ENCODE peak calls at places on chromosomes 6 and 20, in eight cellular contexts. One of them, this sample, is unnamed.

GRCh38 chr6:36139431-36139830 is 9.1 kb downstream of the MAPK13 start:
- DNase-seq in IMR-90: no peak
- DNase-seq in PC-9: no peak
- DNase-seq in endothelial cell: peak; percentile 60
- DNase-seq in lower leg skin: no peak
- DNase-seq in progenitor cell of endocrine pancreas: no peak
- DNase-seq in dorsolateral prefrontal cortex: no peak
- DNase-seq in GM20000: no peak
- DNase-seq in this sample: no peak

GRCh38 chr6:2799936-2800527 is 34.8 kb downstream of the WRNIP1 start:
- DNase-seq in IMR-90: no peak
- DNase-seq in dorsolateral prefrontal cortex: no peak
- DNase-seq in progenitor cell of endocrine pancreas: no peak
- DNase-seq in lower leg skin: no peak
- DNase-seq in GM20000: no peak
- DNase-seq in endothelial cell: no peak
- DNase-seq in PC-9: no peak
- DNase-seq in this sample: no peak

GRCh38 chr20:21546355-21546754 is 32.5 kb upstream of the NKX2-2 start:
- DNase-seq in PC-9: no peak
- DNase-seq in GM20000: no peak
- DNase-seq in progenitor cell of endocrine pancreas: no peak
- DNase-seq in lower leg skin: no peak
- DNase-seq in dorsolateral prefrontal cortex: no peak
- DNase-seq in endothelial cell: no peak
- DNase-seq in IMR-90: no peak
- DNase-seq in this sample: no peak

GRCh38 chr6:89321571-89321970 is 6.5 kb upstream of the GABRR2 start:
- DNase-seq in endothelial cell: no peak
- DNase-seq in progenitor cell of endocrine pancreas: no peak
- DNase-seq in GM20000: peak; percentile 17
- DNase-seq in dorsolateral prefrontal cortex: no peak
- DNase-seq in PC-9: no peak
- DNase-seq in lower leg skin: no peak
- DNase-seq in IMR-90: no peak
- DNase-seq in this sample: no peak

GRCh38 chr6:31462964-31463940 is 34.7 kb upstream of the MICB start:
- DNase-seq in dorsolateral prefrontal cortex: peak; percentile 73
- DNase-seq in GM20000: peak; percentile 91
- DNase-seq in PC-9: peak; percentile 70
- DNase-seq in progenitor cell of endocrine pancreas: peak; percentile 82
- DNase-seq in IMR-90: peak; percentile 60
- DNase-seq in lower leg skin: peak; percentile 98
- DNase-seq in endothelial cell: peak; percentile 74
- DNase-seq in this sample: no peak

GRCh38 chr6:89655122-89655521 is 16.6 kb upstream of the LYRM2 start:
- DNase-seq in lower leg skin: no peak
- DNase-seq in progenitor cell of endocrine pancreas: no peak
- DNase-seq in PC-9: no peak
- DNase-seq in IMR-90: peak; percentile 40
- DNase-seq in endothelial cell: no peak
- DNase-seq in dorsolateral prefrontal cortex: no peak
- DNase-seq in GM20000: no peak
- DNase-seq in this sample: no peak

GRCh38 chr6:68741501-68742343 is 106.6 kb downstream of the ADGRB3 start:
- DNase-seq in progenitor cell of endocrine pancreas: no peak
- DNase-seq in IMR-90: no peak
- DNase-seq in dorsolateral prefrontal cortex: no peak
- DNase-seq in lower leg skin: no peak
- DNase-seq in GM20000: no peak
- DNase-seq in endothelial cell: no peak
- DNase-seq in PC-9: no peak
- DNase-seq in this sample: no peak

GRCh38 chr6:50272611-50273010 is 222.9 kb upstream of the DEFB112 start:
- DNase-seq in PC-9: no peak
- DNase-seq in lower leg skin: no peak
- DNase-seq in progenitor cell of endocrine pancreas: no peak
- DNase-seq in GM20000: no peak
- DNase-seq in endothelial cell: no peak
- DNase-seq in dorsolateral prefrontal cortex: no peak
- DNase-seq in IMR-90: no peak
- DNase-seq in this sample: no peak

GRCh38 chr6:82015043-82015442 is 232.5 kb downstream of the IBTK start:
- DNase-seq in progenitor cell of endocrine pancreas: no peak
- DNase-seq in dorsolateral prefrontal cortex: no peak
- DNase-seq in lower leg skin: no peak
- DNase-seq in GM20000: no peak
- DNase-seq in endothelial cell: no peak
- DNase-seq in PC-9: no peak
- DNase-seq in IMR-90: no peak
- DNase-seq in this sample: no peak

GRCh38 chr20:34475979-34476736 is 40.1 kb upstream of the DYNLRB1 start:
- DNase-seq in dorsolateral prefrontal cortex: peak; percentile 79
- DNase-seq in progenitor cell of endocrine pancreas: no peak
- DNase-seq in PC-9: no peak
- DNase-seq in lower leg skin: no peak
- DNase-seq in endothelial cell: peak; percentile 19
- DNase-seq in GM20000: peak; percentile 75
- DNase-seq in IMR-90: peak; percentile 21
- DNase-seq in this sample: no peak

GRCh38 chr20:57395111-57395959 is 4.1 kb downstream of the RBM38 start:
- DNase-seq in endothelial cell: peak; percentile 32
- DNase-seq in IMR-90: peak; percentile 53
- DNase-seq in progenitor cell of endocrine pancreas: no peak
- DNase-seq in dorsolateral prefrontal cortex: peak; percentile 94
- DNase-seq in lower leg skin: no peak
- DNase-seq in GM20000: no peak
- DNase-seq in PC-9: no peak
- DNase-seq in this sample: no peak

GRCh38 chr20:41316009-41316408 is 1.5 kb downstream of the ZHX3 start:
- DNase-seq in progenitor cell of endocrine pancreas: no peak
- DNase-seq in PC-9: no peak
- DNase-seq in IMR-90: no peak
- DNase-seq in endothelial cell: no peak
- DNase-seq in dorsolateral prefrontal cortex: no peak
- DNase-seq in lower leg skin: no peak
- DNase-seq in GM20000: no peak
- DNase-seq in this sample: no peak

GRCh38 chr20:45069261-45069660 is 31.7 kb downstream of the KCNS1 start:
- DNase-seq in PC-9: no peak
- DNase-seq in dorsolateral prefrontal cortex: no peak
- DNase-seq in IMR-90: no peak
- DNase-seq in progenitor cell of endocrine pancreas: no peak
- DNase-seq in GM20000: no peak
- DNase-seq in endothelial cell: no peak
- DNase-seq in lower leg skin: no peak
- DNase-seq in this sample: no peak

GRCh38 chr6:15429146-15430110 is 183.6 kb downstream of the JARID2 start:
- DNase-seq in dorsolateral prefrontal cortex: no peak
- DNase-seq in lower leg skin: no peak
- DNase-seq in IMR-90: peak; percentile 70
- DNase-seq in endothelial cell: no peak
- DNase-seq in PC-9: no peak
- DNase-seq in GM20000: no peak
- DNase-seq in progenitor cell of endocrine pancreas: no peak
- DNase-seq in this sample: no peak

GRCh38 chr6:97669191-97669651 is 386.2 kb upstream of the MMS22L start:
- DNase-seq in dorsolateral prefrontal cortex: peak; percentile 72
- DNase-seq in GM20000: peak; percentile 77
- DNase-seq in lower leg skin: no peak
- DNase-seq in IMR-90: peak; percentile 24
- DNase-seq in progenitor cell of endocrine pancreas: no peak
- DNase-seq in endothelial cell: no peak
- DNase-seq in PC-9: no peak
- DNase-seq in this sample: no peak

GRCh38 chr6:117906905-117907599 is at the start of gene SLC35F1:
- DNase-seq in PC-9: no peak
- DNase-seq in dorsolateral prefrontal cortex: peak; percentile 77
- DNase-seq in IMR-90: peak; percentile 1
- DNase-seq in GM20000: peak; percentile 78
- DNase-seq in progenitor cell of endocrine pancreas: peak; percentile 69
- DNase-seq in lower leg skin: no peak
- DNase-seq in endothelial cell: peak; percentile 66
- DNase-seq in this sample: no peak

GRCh38 chr20:38242848-38243449 is 17.6 kb downstream of the KIAA1755 start:
- DNase-seq in dorsolateral prefrontal cortex: no peak
- DNase-seq in endothelial cell: no peak
- DNase-seq in lower leg skin: no peak
- DNase-seq in progenitor cell of endocrine pancreas: no peak
- DNase-seq in IMR-90: no peak
- DNase-seq in GM20000: no peak
- DNase-seq in PC-9: peak; percentile 35
- DNase-seq in this sample: no peak

GRCh38 chr6:70956191-70956450 is 739 bp downstream of the B3GAT2 start:
- DNase-seq in lower leg skin: no peak
- DNase-seq in endothelial cell: no peak
- DNase-seq in dorsolateral prefrontal cortex: no peak
- DNase-seq in PC-9: no peak
- DNase-seq in GM20000: no peak
- DNase-seq in IMR-90: no peak
- DNase-seq in progenitor cell of endocrine pancreas: no peak
- DNase-seq in this sample: no peak
- TF ChIP-seq CTCF in lower leg skin: no peak
- TF ChIP-seq CTCF in endothelial cell: peak; percentile 50
- TF ChIP-seq CTCF in dorsolateral prefrontal cortex: peak; percentile 21
- TF ChIP-seq CTCF in PC-9: peak; percentile 19
- TF ChIP-seq CTCF in GM20000: no peak
- TF ChIP-seq CTCF in IMR-90: no peak
- TF ChIP-seq CTCF in progenitor cell of endocrine pancreas: peak; percentile 28
- TF ChIP-seq CTCF in this sample: no peak

GRCh38 chr6:131084982-131085381 is 21.9 kb upstream of the EPB41L2 start:
- DNase-seq in dorsolateral prefrontal cortex: no peak
- DNase-seq in endothelial cell: no peak
- DNase-seq in progenitor cell of endocrine pancreas: no peak
- DNase-seq in lower leg skin: no peak
- DNase-seq in IMR-90: no peak
- DNase-seq in PC-9: no peak
- DNase-seq in GM20000: no peak
- DNase-seq in this sample: no peak
- TF ChIP-seq CTCF in dorsolateral prefrontal cortex: no peak
- TF ChIP-seq CTCF in endothelial cell: no peak
- TF ChIP-seq CTCF in progenitor cell of endocrine pancreas: peak; percentile 46
- TF ChIP-seq CTCF in lower leg skin: no peak
- TF ChIP-seq CTCF in IMR-90: no peak
- TF ChIP-seq CTCF in PC-9: peak; percentile 31
- TF ChIP-seq CTCF in GM20000: no peak
- TF ChIP-seq CTCF in this sample: no peak

GRCh38 chr20:58503668-58504067 is 11.5 kb downstream of the APCDD1L start:
- DNase-seq in GM20000: no peak
- DNase-seq in dorsolateral prefrontal cortex: no peak
- DNase-seq in PC-9: no peak
- DNase-seq in IMR-90: no peak
- DNase-seq in lower leg skin: no peak
- DNase-seq in progenitor cell of endocrine pancreas: no peak
- DNase-seq in endothelial cell: no peak
- DNase-seq in this sample: no peak
- TF ChIP-seq CTCF in GM20000: no peak
- TF ChIP-seq CTCF in dorsolateral prefrontal cortex: no peak
- TF ChIP-seq CTCF in PC-9: no peak
- TF ChIP-seq CTCF in IMR-90: no peak
- TF ChIP-seq CTCF in lower leg skin: no peak
- TF ChIP-seq CTCF in progenitor cell of endocrine pancreas: no peak
- TF ChIP-seq CTCF in endothelial cell: no peak
- TF ChIP-seq CTCF in this sample: no peak

GRCh38 chr20:33349493-33349892 is 51.8 kb downstream of the CDK5RAP1 start:
- DNase-seq in GM20000: no peak
- DNase-seq in dorsolateral prefrontal cortex: no peak
- DNase-seq in IMR-90: no peak
- DNase-seq in endothelial cell: no peak
- DNase-seq in PC-9: no peak
- DNase-seq in lower leg skin: no peak
- DNase-seq in progenitor cell of endocrine pancreas: no peak
- DNase-seq in this sample: no peak
- TF ChIP-seq CTCF in GM20000: no peak
- TF ChIP-seq CTCF in dorsolateral prefrontal cortex: no peak
- TF ChIP-seq CTCF in IMR-90: no peak
- TF ChIP-seq CTCF in endothelial cell: no peak
- TF ChIP-seq CTCF in PC-9: no peak
- TF ChIP-seq CTCF in lower leg skin: no peak
- TF ChIP-seq CTCF in progenitor cell of endocrine pancreas: no peak
- TF ChIP-seq CTCF in this sample: no peak

GRCh38 chr20:50254466-50255079 is 63.9 kb downstream of the CEBPB start:
- DNase-seq in PC-9: no peak
- DNase-seq in endothelial cell: no peak
- DNase-seq in IMR-90: no peak
- DNase-seq in GM20000: no peak
- DNase-seq in dorsolateral prefrontal cortex: no peak
- DNase-seq in lower leg skin: no peak
- DNase-seq in progenitor cell of endocrine pancreas: no peak
- DNase-seq in this sample: no peak
- TF ChIP-seq CTCF in PC-9: no peak
- TF ChIP-seq CTCF in endothelial cell: no peak
- TF ChIP-seq CTCF in IMR-90: no peak
- TF ChIP-seq CTCF in GM20000: no peak
- TF ChIP-seq CTCF in dorsolateral prefrontal cortex: no peak
- TF ChIP-seq CTCF in lower leg skin: no peak
- TF ChIP-seq CTCF in progenitor cell of endocrine pancreas: no peak
- TF ChIP-seq CTCF in this sample: no peak

GRCh38 chr6:7086488-7086887 is 21.3 kb upstream of the RREB1 start:
- DNase-seq in GM20000: peak; percentile 52
- DNase-seq in lower leg skin: peak; percentile 89
- DNase-seq in IMR-90: peak; percentile 28
- DNase-seq in dorsolateral prefrontal cortex: no peak
- DNase-seq in endothelial cell: no peak
- DNase-seq in progenitor cell of endocrine pancreas: no peak
- DNase-seq in PC-9: no peak
- DNase-seq in this sample: no peak
- TF ChIP-seq CTCF in GM20000: peak; percentile 26
- TF ChIP-seq CTCF in lower leg skin: no peak
- TF ChIP-seq CTCF in IMR-90: no peak
- TF ChIP-seq CTCF in dorsolateral prefrontal cortex: no peak
- TF ChIP-seq CTCF in endothelial cell: no peak
- TF ChIP-seq CTCF in progenitor cell of endocrine pancreas: no peak
- TF ChIP-seq CTCF in PC-9: no peak
- TF ChIP-seq CTCF in this sample: no peak

DNA sequence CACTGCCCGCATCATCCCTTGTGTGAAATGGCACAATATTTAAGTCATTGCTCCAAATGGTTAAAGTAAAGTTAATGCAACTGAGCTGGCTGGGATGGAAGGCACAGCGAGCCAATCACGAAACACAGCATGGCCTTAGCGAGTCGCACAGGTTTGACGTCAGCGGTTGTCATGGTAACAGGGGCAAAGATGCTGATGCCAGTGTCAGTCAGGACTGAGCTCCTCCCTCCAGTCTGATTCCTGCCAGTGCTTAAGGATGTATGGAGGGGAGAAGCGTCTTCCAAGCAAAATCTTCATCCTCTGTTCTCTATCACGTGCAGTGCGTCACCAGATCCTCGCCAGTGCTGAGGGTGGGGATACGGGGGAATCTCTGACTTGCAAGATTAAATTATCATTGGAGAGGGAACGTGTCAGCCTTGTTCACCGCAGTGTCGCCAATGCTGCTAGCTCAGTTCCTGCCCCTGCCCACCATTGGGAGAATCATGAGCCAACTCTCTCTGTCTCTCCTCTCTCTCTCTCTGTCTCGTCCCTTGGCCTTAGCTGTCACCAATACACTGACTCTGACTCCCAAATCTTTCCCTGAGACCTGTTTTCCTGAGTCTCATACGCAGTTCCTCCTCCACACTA is 24.5 kb downstream of the TSPYL4 start:
- DNase-seq in lower leg skin: peak; percentile 91
- DNase-seq in GM20000: no peak
- DNase-seq in dorsolateral prefrontal cortex: peak; percentile 96
- DNase-seq in progenitor cell of endocrine pancreas: no peak
- DNase-seq in PC-9: no peak
- DNase-seq in IMR-90: peak; percentile 91
- DNase-seq in endothelial cell: peak; percentile 82
- DNase-seq in this sample: peak; percentile 25
- TF ChIP-seq CTCF in lower leg skin: no peak
- TF ChIP-seq CTCF in GM20000: no peak
- TF ChIP-seq CTCF in dorsolateral prefrontal cortex: no peak
- TF ChIP-seq CTCF in progenitor cell of endocrine pancreas: no peak
- TF ChIP-seq CTCF in PC-9: no peak
- TF ChIP-seq CTCF in IMR-90: no peak
- TF ChIP-seq CTCF in endothelial cell: no peak
- TF ChIP-seq CTCF in this sample: no peak

GRCh38 chr20:24656391-24656790 is 187.0 kb downstream of the SYNDIG1 start:
- DNase-seq in progenitor cell of endocrine pancreas: no peak
- DNase-seq in endothelial cell: no peak
- DNase-seq in IMR-90: no peak
- DNase-seq in GM20000: no peak
- DNase-seq in PC-9: no peak
- DNase-seq in lower leg skin: no peak
- DNase-seq in dorsolateral prefrontal cortex: peak; percentile 21
- DNase-seq in this sample: no peak
- TF ChIP-seq CTCF in progenitor cell of endocrine pancreas: no peak
- TF ChIP-seq CTCF in endothelial cell: no peak
- TF ChIP-seq CTCF in IMR-90: no peak
- TF ChIP-seq CTCF in GM20000: no peak
- TF ChIP-seq CTCF in PC-9: no peak
- TF ChIP-seq CTCF in lower leg skin: no peak
- TF ChIP-seq CTCF in dorsolateral prefrontal cortex: no peak
- TF ChIP-seq CTCF in this sample: no peak